ENCODE peak calls at places on chromosomes 11 and 22, in eight cellular contexts. A is Caki2; Q is HT-29; G is HEK293T; F is mucosa of gallbladder; E is CD4-positive, alpha-beta memory T cell; D is T follicular helper cell; O is naive thymus-derived CD8-positive, alpha-beta T cell. Z is an unnamed sample.

GRCh38 chr22:35170716-35171697 is 86.3 kb upstream of the HMGXB4 start:
- DNase-seq in A (no peak), Q (no peak), G (no peak), F (no peak), E (no peak), D (no peak), O (no peak), Z (no peak)

GRCh38 chr11:75241906-75242644 is 1.5 kb downstream of the TPBGL start:
- DNase-seq in A (no peak), Q (no peak), G (no peak), F (no peak), E (no peak), D (no peak), O (no peak), Z (no peak)

GRCh38 chr11:63567044-63567840 is 4.1 kb upstream of the PLAAT2 start:
- DNase-seq in A (peak), Q (peak), G (no peak), F (no peak), E (peak), D (peak), O (peak), Z (peak)

GRCh38 chr22:20749453-20749852 is 24.5 kb upstream of the SERPIND1 start:
- DNase-seq in A (no peak), Q (no peak), G (no peak), F (no peak), E (no peak), D (no peak), O (no peak), Z (no peak)

GRCh38 chr11:23112987-23113886 is 253.0 kb upstream of the CCDC179 start:
- DNase-seq in A (peak), Q (peak), G (peak), F (peak), E (no peak), D (no peak), O (no peak), Z (no peak)

GRCh38 chr22:41613456-41613855 is 7.4 kb downstream of the DESI1 start:
- DNase-seq in A (no peak), Q (no peak), G (no peak), F (no peak), E (no peak), D (no peak), O (no peak), Z (no peak)

GRCh38 chr11:75198278-75198948 is 42.2 kb upstream of the TPBGL start:
- DNase-seq in A (no peak), Q (no peak), G (no peak), F (no peak), E (no peak), D (no peak), O (no peak), Z (no peak)

GRCh38 chr11:16321148-16321547 is 35.2 kb downstream of the SOX6 start:
- DNase-seq in A (no peak), Q (no peak), G (no peak), F (no peak), E (no peak), D (no peak), O (no peak), Z (no peak)

GRCh38 chr11:59557940-59558643 is 46.8 kb downstream of the OR4D9 start:
- DNase-seq in A (no peak), Q (no peak), G (no peak), F (no peak), E (no peak), D (no peak), O (no peak), Z (no peak)

GRCh38 chr22:20551805-20552449 is 44.5 kb downstream of the MED15 start:
- DNase-seq in A (no peak), Q (no peak), G (no peak), F (no peak), E (no peak), D (no peak), O (no peak), Z (no peak)

GRCh38 chr11:1542267-1542666 is 29.8 kb downstream of the DUSP8 start:
- DNase-seq in A (no peak), Q (no peak), G (no peak), F (no peak), E (no peak), D (no peak), O (no peak), Z (no peak)

GRCh38 chr11:1852885-1853284 is at the start of gene LSP1:
- DNase-seq in A (no peak), Q (no peak), G (no peak), F (peak), E (peak), D (peak), O (peak), Z (peak)

GRCh38 chr22:43007519-43008102 is 7.3 kb downstream of the PACSIN2 start:
- DNase-seq in A (no peak), Q (peak), G (no peak), F (peak), E (no peak), D (no peak), O (no peak), Z (no peak)

GRCh38 chr11:91066648-91067047 is 843.8 kb upstream of the CHORDC1 start:
- DNase-seq in A (no peak), Q (no peak), G (no peak), F (no peak), E (no peak), D (no peak), O (no peak), Z (no peak)

GRCh38 chr22:44578516-44579230 is 80.6 kb upstream of the RTL6 start:
- DNase-seq in A (no peak), Q (no peak), G (no peak), F (no peak), E (no peak), D (no peak), O (no peak), Z (no peak)

GRCh38 chr11:112279901-112280267 is 19.2 kb upstream of the PLET1 start:
- DNase-seq in A (peak), Q (peak), G (peak), F (peak), E (peak), D (peak), O (peak), Z (peak)

GRCh38 chr22:23681026-23681809 is 9.6 kb upstream of the RGL4 start:
- DNase-seq in A (no peak), Q (no peak), G (no peak), F (no peak), E (no peak), D (no peak), O (no peak), Z (no peak)

GRCh38 chr11:74844865-74845264 is 96.2 kb downstream of the RNF169 start:
- DNase-seq in A (no peak), Q (no peak), G (no peak), F (no peak), E (no peak), D (no peak), O (no peak), Z (no peak)

GRCh38 chr11:46338636-46338987 is 8.7 kb upstream of the DGKZ start:
- DNase-seq in A (no peak), Q (no peak), G (no peak), F (no peak), E (no peak), D (no peak), O (no peak), Z (no peak)